ENCODE peak calls at places on chromosome 14, in four cellular contexts. A is RWPE2, Z is heart left ventricle, X is small intestine. Q is an unnamed sample. For H3K4me1, the result is how much of the 10 kb centered on the place peaks cover.

GRCh38 chr14:37172024-37172869 is at the start of gene SLC25A21:
- DNase-seq in A (peak), Z (peak), X (peak), Q (peak)

GRCh38 chr14:66804141-66804540 is 296.2 kb downstream of the GPHN start:
- DNase-seq in A (no peak), Z (no peak), X (no peak), Q (no peak)

GRCh38 chr14:75139185-75139584 is 12.3 kb upstream of the NEK9 start:
- DNase-seq in A (no peak), Z (no peak), X (no peak), Q (no peak)

GRCh38 chr14:60310086-60310684 is 61.2 kb downstream of the PPM1A start:
- DNase-seq in A (no peak), Z (no peak), X (no peak), Q (no peak)

GRCh38 chr14:61860294-61860918 is 98.2 kb downstream of the SNAPC1 start:
- DNase-seq in A (no peak), Z (no peak), X (peak), Q (peak)

GRCh38 chr14:21123429-21123828 is 22.6 kb downstream of the TMEM253 start:
- DNase-seq in A (no peak), Z (no peak), X (no peak), Q (no peak)

GRCh38 chr14:106204063-106204462 is 677.7 kb downstream of the TMEM121 start:
- DNase-seq in A (no peak), Z (no peak), X (no peak), Q (no peak)

GRCh38 chr14:63209160-63209559 is 4.9 kb downstream of the RHOJ start:
- DNase-seq in A (no peak), Z (no peak), X (no peak), Q (no peak)

GRCh38 chr14:38201137-38201828 is 6.4 kb upstream of the SSTR1 start:
- DNase-seq in A (no peak), Z (no peak), X (peak), Q (no peak)

GRCh38 chr14:55605793-55606192 is 25.8 kb downstream of the KTN1 start:
- DNase-seq in A (no peak), Z (no peak), X (no peak), Q (no peak)
- H3K4me1 ChIP-seq in A (half or more), Z (under half), X (under half), Q (under half)

DNA sequence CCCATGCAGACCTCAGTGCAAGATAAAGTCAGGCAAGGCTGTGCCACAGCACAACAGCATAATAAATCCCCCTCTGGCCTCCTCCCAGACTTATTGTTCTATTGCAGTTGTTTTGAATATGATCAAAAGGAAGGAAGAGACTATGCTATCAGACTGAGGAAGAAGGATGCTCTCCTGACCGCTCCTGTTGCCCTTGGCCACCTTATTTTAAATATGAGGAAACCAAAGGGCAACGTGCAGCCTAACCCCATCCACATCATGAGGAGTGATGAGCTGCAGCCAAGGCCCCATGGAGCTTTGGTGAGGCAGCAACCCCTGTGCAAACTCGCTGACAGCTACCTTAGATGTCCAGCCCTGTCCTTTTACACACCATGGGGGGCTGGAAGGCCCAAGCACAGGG is 291.7 kb downstream of the ZFP36L1 start:
- DNase-seq in A (no peak), Z (no peak), X (no peak), Q (no peak)
- H3K4me1 ChIP-seq in A (under half), Z (under half), X (under half), Q (under half)

GRCh38 chr14:87113286-87113685 is 879.7 kb downstream of the GALC start:
- DNase-seq in A (no peak), Z (no peak), X (no peak), Q (no peak)
- H3K4me1 ChIP-seq in A (under half), Z (under half), X (under half), Q (under half)

GRCh38 chr14:103001226-103001625 is 56.1 kb downstream of the CDC42BPB start:
- DNase-seq in A (no peak), Z (no peak), X (no peak), Q (no peak)

GRCh38 chr14:103002578-103003350 is 54.6 kb downstream of the CDC42BPB start:
- DNase-seq in A (no peak), Z (no peak), X (no peak), Q (no peak)

GRCh38 chr14:103001651-103002396 is 55.5 kb downstream of the CDC42BPB start:
- DNase-seq in A (no peak), Z (no peak), X (no peak), Q (no peak)

GRCh38 chr14:103003850-103004249 is 53.5 kb downstream of the CDC42BPB start:
- DNase-seq in A (peak), Z (no peak), X (no peak), Q (no peak)

DNA sequence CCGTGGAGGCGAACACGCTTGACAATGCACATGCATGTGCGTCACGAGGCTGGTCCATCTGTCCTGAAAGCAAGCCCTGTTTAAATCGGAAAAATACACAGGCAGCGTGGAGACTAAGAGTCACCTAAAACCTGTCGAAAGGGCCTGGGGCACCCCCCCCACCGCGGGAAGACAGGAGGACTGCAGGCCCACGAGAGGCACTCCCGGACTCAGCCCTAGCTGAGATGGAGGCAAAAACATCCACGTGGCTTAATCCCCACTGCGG is 54.1 kb downstream of the CDC42BPB start:
- DNase-seq in A (no peak), Z (no peak), X (no peak), Q (no peak)
- H3K4me1 ChIP-seq in A (under half), Z (under half), X (under half), Q (under half)

GRCh38 chr14:39873793-39874192 is 441.6 kb upstream of the FBXO33 start:
- DNase-seq in A (no peak), Z (no peak), X (no peak), Q (no peak)

GRCh38 chr14:39880965-39881364 is 448.7 kb upstream of the FBXO33 start:
- DNase-seq in A (no peak), Z (no peak), X (no peak), Q (no peak)

GRCh38 chr14:39880106-39880695 is 448.0 kb upstream of the FBXO33 start:
- DNase-seq in A (no peak), Z (no peak), X (no peak), Q (no peak)

GRCh38 chr14:39875028-39875427 is 442.8 kb upstream of the FBXO33 start:
- DNase-seq in A (no peak), Z (no peak), X (no peak), Q (no peak)

DNA sequence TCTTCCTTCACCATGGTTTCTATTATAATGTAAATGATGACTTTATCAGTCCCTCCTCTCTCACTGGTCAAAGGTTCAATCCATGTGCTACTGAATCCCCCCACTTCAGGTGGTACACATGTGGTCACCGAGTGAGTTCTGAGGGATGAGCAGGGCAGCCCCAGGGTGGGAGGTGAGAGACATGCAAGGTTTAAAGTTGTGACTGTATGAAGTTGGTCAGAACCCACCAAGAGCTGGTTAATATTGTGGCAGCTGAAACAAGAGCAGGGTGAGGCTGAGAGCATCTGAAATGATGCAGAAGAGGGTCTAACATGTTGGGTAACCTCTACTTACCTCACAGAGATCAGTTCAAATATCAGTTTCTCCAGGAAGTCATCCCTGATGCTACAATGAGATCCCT is 444.7 kb upstream of the FBXO33 start:
- DNase-seq in A (no peak), Z (no peak), X (no peak), Q (no peak)
- H3K4me1 ChIP-seq in A (under half), Z (under half), X (under half), Q (under half)

DNA sequence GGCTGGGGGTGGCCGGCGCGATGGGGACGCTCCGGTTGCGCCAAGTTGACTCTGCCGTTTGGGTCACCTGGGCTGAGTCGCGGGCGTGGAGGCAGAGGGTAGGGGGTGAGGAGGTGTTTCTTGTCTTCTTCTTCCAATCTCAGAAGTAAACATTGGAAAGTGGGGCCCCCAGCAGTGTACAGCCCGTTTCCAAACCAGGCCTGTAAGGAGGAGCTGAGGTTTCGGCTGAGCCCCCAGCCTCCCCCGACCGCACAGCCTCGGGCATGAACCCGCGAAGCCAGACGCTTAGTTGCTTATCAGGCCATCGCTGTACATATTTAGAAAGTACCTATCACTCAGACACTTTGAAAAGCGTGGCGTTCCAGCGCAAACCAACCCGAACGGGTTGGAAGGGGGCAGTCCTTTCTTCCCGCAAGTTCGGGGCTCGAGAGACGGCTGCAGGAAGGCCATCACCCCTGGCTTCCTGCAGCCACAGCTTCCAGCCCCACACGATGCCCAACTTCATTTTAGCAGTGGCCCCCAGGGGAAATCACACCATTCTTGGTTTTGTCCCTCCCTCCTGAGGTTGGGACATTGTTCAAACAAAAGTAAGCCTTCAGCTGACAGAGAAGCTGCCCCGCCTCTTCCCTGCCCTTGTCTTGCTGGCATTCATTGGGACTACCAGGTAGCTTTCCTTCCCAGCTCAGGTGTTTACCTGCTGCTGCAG is 164.1 kb downstream of the ZFP36L1 start:
- DNase-seq in A (peak), Z (no peak), X (peak), Q (peak)
- H3K4me1 ChIP-seq in A (under half), Z (under half), X (under half), Q (half or more)

GRCh38 chr14:64709126-64709525 is 4.9 kb downstream of the PLEKHG3 start:
- DNase-seq in A (peak), Z (peak), X (no peak), Q (no peak)
- H3K4me1 ChIP-seq in A (half or more), Z (under half), X (under half), Q (half or more)

GRCh38 chr14:52043690-52044089 is 25.2 kb downstream of the NID2 start:
- DNase-seq in A (no peak), Z (peak), X (peak), Q (peak)
- H3K4me1 ChIP-seq in A (under half), Z (under half), X (under half), Q (under half)

DNA sequence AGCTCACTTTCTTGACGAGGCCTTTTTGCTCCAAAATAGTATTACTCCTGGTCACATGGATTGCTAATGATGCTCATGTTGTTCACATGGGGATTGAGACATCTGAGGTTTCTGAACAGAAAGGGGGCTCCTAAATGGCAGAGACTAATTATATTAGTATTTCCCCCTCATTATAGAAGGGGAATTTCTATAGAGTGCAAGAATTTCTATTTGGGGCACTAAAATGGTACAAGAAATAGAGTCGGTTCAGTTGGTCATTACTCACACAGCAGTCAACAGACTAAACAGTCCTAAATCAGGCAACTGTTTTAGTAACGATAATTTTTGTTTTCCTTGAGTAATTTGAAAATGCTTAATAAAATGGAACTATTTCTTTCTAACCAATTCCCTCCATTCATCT is 108.9 kb downstream of the DACT1 start:
- DNase-seq in A (no peak), Z (no peak), X (no peak), Q (no peak)
- H3K4me1 ChIP-seq in A (under half), Z (under half), X (under half), Q (under half)

DNA sequence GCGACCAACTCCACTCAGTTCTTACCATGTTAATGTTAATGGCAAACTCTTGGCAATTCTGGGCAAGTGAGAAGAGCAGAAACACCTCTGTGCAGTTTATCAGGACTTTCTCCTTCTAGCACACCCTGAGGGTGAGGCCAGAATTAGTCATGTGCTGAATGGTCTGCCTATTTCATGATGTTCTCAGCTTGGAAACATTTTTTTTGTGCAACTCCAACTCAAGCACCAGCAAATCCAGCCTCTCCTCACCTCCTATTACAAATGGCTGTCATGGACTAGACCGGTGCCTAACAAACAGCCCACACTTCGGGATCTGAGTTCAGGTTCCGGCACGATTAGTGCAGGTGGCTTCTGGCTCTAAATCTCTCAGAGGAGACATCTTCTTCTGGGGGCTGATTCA is 246.0 kb downstream of the ZFP36L1 start:
- DNase-seq in A (no peak), Z (no peak), X (no peak), Q (no peak)
- H3K4me1 ChIP-seq in A (half or more), Z (under half), X (under half), Q (half or more)

Q was measured in body of pancreas.